ENCODE peak calls at places on chromosomes 13 and 19, in seven cellular contexts. H is osteoblast; D is naive thymus-derived CD4-positive, alpha-beta T cell; U is mammary epithelial cell; S is upper lobe of left lung; N is neuronal stem cell; X is astrocyte of the spinal cord. T is an unnamed sample.

GRCh38 chr19:55402509-55402908 is 5.1 kb downstream of the UBE2S start:
- DNase-seq in H (peak), D (no peak), U (no peak), S (no peak), N (no peak), X (no peak), T (no peak)

GRCh38 chr13:42728507-42729180 is 52.7 kb upstream of the FAM216B start:
- DNase-seq in H (no peak), D (no peak), U (peak), S (no peak), N (no peak), X (no peak), T (no peak)

GRCh38 chr13:37492741-37493514 is 105.6 kb downstream of the POSTN start:
- DNase-seq in H (no peak), D (no peak), U (peak), S (no peak), N (no peak), X (peak), T (no peak)

GRCh38 chr13:108681986-108682562 is 52.7 kb downstream of the MYO16 start:
- DNase-seq in H (no peak), D (no peak), U (no peak), S (no peak), N (no peak), X (peak), T (no peak)

GRCh38 chr13:32390484-32390883 is 37.4 kb downstream of the N4BP2L1 start:
- DNase-seq in H (no peak), D (no peak), U (no peak), S (no peak), N (no peak), X (no peak), T (no peak)

GRCh38 chr19:31546561-31546960 is 197.3 kb upstream of the TSHZ3 start:
- DNase-seq in H (no peak), D (no peak), U (no peak), S (no peak), N (no peak), X (no peak), T (no peak)

GRCh38 chr13:105982219-105982618 is 553.2 kb downstream of the EFNB2 start:
- DNase-seq in H (no peak), D (no peak), U (no peak), S (no peak), N (no peak), X (no peak), T (peak)

GRCh38 chr19:15265849-15266248 is 33.6 kb upstream of the EPHX3 start:
- DNase-seq in H (peak), D (no peak), U (peak), S (peak), N (no peak), X (peak), T (no peak)

GRCh38 chr19:32404939-32405430 is 585 bp upstream of the DPY19L3 start:
- DNase-seq in H (no peak), D (peak), U (no peak), S (peak), N (no peak), X (no peak), T (no peak)

GRCh38 chr19:4012092-4012974 is 4.8 kb downstream of the PIAS4 start:
- DNase-seq in H (peak), D (no peak), U (no peak), S (no peak), N (no peak), X (no peak), T (peak)

GRCh38 chr13:103726808-103727207 is 660.6 kb upstream of the SLC10A2 start:
- DNase-seq in H (no peak), D (no peak), U (no peak), S (no peak), N (no peak), X (no peak), T (no peak)

GRCh38 chr13:49821216-49821820 is 28.8 kb upstream of the KPNA3 start:
- DNase-seq in H (no peak), D (no peak), U (no peak), S (no peak), N (no peak), X (no peak), T (no peak)

GRCh38 chr13:52454459-52454824 is 836 bp upstream of the CKAP2 start:
- DNase-seq in H (no peak), D (no peak), U (peak), S (no peak), N (no peak), X (peak), T (peak)

GRCh38 chr19:21197589-21198295 is 55.9 kb downstream of the ZNF431 start:
- DNase-seq in H (no peak), D (no peak), U (no peak), S (no peak), N (no peak), X (no peak), T (no peak)

GRCh38 chr19:14683439-14683838 is 6.4 kb upstream of the ZNF333 start:
- DNase-seq in H (peak), D (no peak), U (no peak), S (no peak), N (no peak), X (no peak), T (no peak)

GRCh38 chr19:17402982-17403855 is 2.2 kb downstream of the BST2 start:
- DNase-seq in H (peak), D (no peak), U (no peak), S (peak), N (peak), X (no peak), T (peak)
- H3K4me3 ChIP-seq in H (no peak), D (no peak), U (no peak), S (peak), N (peak), X (no peak), T (peak)

DNA sequence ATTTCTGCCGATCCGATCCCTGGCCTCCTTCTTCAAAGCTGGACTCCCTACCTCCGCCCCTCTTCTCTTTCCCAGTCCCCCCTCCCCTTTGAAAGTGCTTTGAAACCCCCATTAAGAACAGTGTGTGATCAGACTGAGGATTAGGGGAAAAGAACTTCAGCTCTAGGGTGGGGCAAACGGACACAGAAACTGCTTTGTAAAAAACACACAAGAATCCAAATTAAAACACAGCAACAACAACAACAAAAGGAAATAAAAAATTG is 1.4 kb downstream of the SPRY2 start:
- DNase-seq in H (peak), D (no peak), U (no peak), S (no peak), N (peak), X (peak), T (peak)
- H3K4me3 ChIP-seq in H (peak), D (peak), U (peak), S (peak), N (peak), X (peak), T (peak)

GRCh38 chr19:53881482-53882390 is at the start of gene PRKCG:
- DNase-seq in H (peak), D (peak), U (peak), S (peak), N (peak), X (no peak), T (peak)

GRCh38 chr19:53883741-53884140 is 1.7 kb downstream of the PRKCG start:
- DNase-seq in H (peak), D (no peak), U (no peak), S (no peak), N (no peak), X (no peak), T (no peak)

GRCh38 chr19:53884256-53884655 is 2.3 kb downstream of the PRKCG start:
- DNase-seq in H (peak), D (no peak), U (no peak), S (no peak), N (no peak), X (no peak), T (peak)

GRCh38 chr19:53882391-53883050 is 524 bp downstream of the PRKCG start:
- DNase-seq in H (peak), D (no peak), U (no peak), S (no peak), N (no peak), X (no peak), T (peak)

DNA sequence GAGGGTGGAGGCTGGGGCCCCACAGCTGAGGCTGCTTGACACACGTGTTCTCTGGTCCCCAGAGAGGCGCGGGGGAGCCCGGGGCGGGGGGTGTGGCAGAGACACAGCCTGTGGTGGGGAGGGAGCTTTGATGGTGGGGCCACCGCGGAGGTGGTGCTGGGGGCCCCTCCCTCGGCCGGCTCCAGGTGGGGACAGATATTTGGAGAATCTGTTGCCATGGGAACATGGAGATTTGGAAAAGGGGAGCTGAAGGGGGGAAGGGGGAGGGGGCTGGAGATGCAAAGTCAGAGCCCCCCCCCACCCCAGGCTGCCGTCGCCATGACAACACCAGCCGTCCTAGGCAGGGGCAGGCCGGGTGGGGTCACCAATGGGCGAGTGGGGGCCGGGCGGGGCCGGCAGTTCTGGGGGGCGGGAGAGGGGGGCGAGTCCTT is 1.2 kb downstream of the PRKCG start:
- DNase-seq in H (peak), D (no peak), U (no peak), S (peak), N (no peak), X (no peak), T (peak)
- H3K4me3 ChIP-seq in H (no peak), D (no peak), U (no peak), S (no peak), N (peak), X (no peak), T (peak)

DNA sequence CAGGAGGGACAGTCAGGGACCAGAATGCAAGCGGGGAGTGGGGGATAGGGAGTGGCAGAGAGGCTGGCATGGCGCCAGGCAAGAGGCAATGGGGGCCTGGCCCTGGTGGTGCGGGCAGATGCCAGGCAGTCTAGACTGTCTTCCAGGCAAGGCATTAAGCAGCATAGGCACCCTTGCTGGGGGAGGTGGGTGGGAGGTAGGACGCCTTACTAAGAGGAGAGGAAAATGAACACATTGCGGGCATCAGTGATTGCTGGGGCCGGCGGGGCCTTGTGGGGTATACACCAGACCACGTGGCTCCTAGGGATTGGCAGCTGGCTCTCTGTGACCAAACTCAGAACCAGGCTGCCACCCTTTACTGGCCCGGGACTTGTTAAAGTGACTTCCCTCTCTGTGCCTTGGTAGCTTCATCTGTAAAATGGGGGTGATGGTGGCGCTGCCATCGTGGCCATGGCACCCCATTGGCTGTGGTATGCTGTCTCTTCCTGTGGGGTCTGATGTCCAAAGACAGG is 46.0 kb downstream of the DNM2 start:
- DNase-seq in H (no peak), D (no peak), U (no peak), S (no peak), N (no peak), X (no peak), T (no peak)
- H3K4me3 ChIP-seq in H (no peak), D (no peak), U (no peak), S (no peak), N (no peak), X (no peak), T (no peak)

DNA sequence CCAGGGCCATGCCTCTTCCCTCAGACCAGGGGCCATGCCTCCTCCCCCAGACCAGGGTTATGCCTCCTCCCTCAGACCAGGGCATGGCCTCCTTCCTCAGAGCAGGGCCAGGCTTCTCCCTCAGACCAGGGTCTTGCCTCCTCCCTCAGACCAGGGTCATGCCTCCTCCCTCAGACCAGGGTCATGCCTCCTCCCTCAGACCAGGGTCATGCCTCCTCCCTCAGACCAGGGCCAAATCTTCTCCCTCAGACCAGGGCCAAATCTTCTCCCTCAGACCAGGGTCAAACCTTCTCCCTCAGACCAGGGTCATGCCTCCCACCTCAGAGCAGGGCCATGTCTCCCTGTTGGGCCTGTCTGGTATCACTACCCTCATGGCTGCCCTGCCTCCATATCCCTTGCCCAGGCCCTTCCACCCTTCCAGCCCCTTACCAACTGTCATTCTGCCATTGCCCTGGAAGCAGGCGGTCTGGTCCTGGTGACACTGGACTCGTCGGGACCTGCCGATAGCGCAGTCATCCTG is 4.2 kb downstream of the LYPD5 start:
- DNase-seq in H (no peak), D (no peak), U (no peak), S (no peak), N (no peak), X (no peak), T (no peak)
- H3K4me3 ChIP-seq in H (peak), D (peak), U (peak), S (peak), N (peak), X (peak), T (peak)

GRCh38 chr13:99894835-99895427 is 76.6 kb downstream of the ZIC5 start:
- DNase-seq in H (peak), D (no peak), U (no peak), S (no peak), N (no peak), X (peak), T (peak)

GRCh38 chr13:99895428-99895998 is 76.1 kb downstream of the ZIC5 start:
- DNase-seq in H (peak), D (no peak), U (no peak), S (peak), N (no peak), X (peak), T (peak)

GRCh38 chr13:99896712-99897440 is 74.7 kb downstream of the ZIC5 start:
- DNase-seq in H (no peak), D (no peak), U (no peak), S (no peak), N (no peak), X (no peak), T (no peak)

GRCh38 chr13:99894105-99894504 is 77.5 kb downstream of the ZIC5 start:
- DNase-seq in H (no peak), D (no peak), U (no peak), S (no peak), N (no peak), X (no peak), T (no peak)

GRCh38 chr13:99895999-99896695 is 75.4 kb downstream of the ZIC5 start:
- DNase-seq in H (no peak), D (no peak), U (no peak), S (peak), N (peak), X (no peak), T (peak)
- H3K4me3 ChIP-seq in H (no peak), D (peak), U (no peak), S (peak), N (no peak), X (no peak), T (peak)

T was measured in H7.